ENCODE peak calls at places on chromosomes 16 and 17, in four cellular contexts. Q, C, V and Z are unnamed samples.

GRCh38 chr17:80779961-80780380 is 211.7 kb upstream of the CHMP6 start:
- DNase-seq in V (peak), Q (peak), C (no peak), Z (no peak)

GRCh38 chr16:4401510-4401909 is 14.9 kb downstream of the CORO7 start:
- DNase-seq in C (no peak), Q (no peak), V (no peak), Z (no peak)

GRCh38 chr17:33459078-33459940 is 166.2 kb upstream of the ASIC2 start:
- DNase-seq in Q (no peak), V (no peak), C (no peak), Z (no peak)

GRCh38 chr17:8994319-8994718 is 27.0 kb upstream of the NTN1 start:
- DNase-seq in V (peak), Q (peak), C (peak), Z (no peak)

GRCh38 chr16:28162326-28162877 is 49.4 kb downstream of the XPO6 start:
- DNase-seq in C (no peak), V (no peak), Q (no peak), Z (no peak)

GRCh38 chr16:1338119-1338730 is 4.8 kb downstream of the BAIAP3 start:
- DNase-seq in Q (no peak), C (peak), V (no peak), Z (no peak)

GRCh38 chr17:7060165-7060890 is 16.4 kb upstream of the SLC16A11 start:
- DNase-seq in C (peak), Q (no peak), V (peak), Z (no peak)

GRCh38 chr17:78279360-78279990 is 48.0 kb downstream of the TMEM235 start:
- DNase-seq in V (no peak), Q (no peak), C (no peak), Z (no peak)

GRCh38 chr17:5097101-5097834 is 14.4 kb downstream of the ZNF232 start:
- DNase-seq in V (no peak), Q (peak), C (no peak), Z (no peak)

GRCh38 chr16:3015865-3016521 is 2.0 kb downstream of the CLDN6 start:
- DNase-seq in Q (no peak), C (no peak), V (no peak), Z (no peak)

GRCh38 chr17:28511858-28512461 is 5.8 kb downstream of the FOXN1 start:
- DNase-seq in Q (no peak), C (no peak), V (no peak), Z (no peak)

GRCh38 chr16:89093602-89094251 is at the start of gene ACSF3:
- DNase-seq in Q (peak), C (peak), V (peak), Z (no peak)
- H3K27ac ChIP-seq in Q (peak), C (peak), V (no peak), Z (peak)

GRCh38 chr17:49879505-49879904 is 31.6 kb upstream of the TAC4 start:
- DNase-seq in C (no peak), Q (no peak), V (no peak), Z (no peak)
- H3K4me3 ChIP-seq in C (no peak), Q (no peak), V (no peak), Z (no peak)

DNA sequence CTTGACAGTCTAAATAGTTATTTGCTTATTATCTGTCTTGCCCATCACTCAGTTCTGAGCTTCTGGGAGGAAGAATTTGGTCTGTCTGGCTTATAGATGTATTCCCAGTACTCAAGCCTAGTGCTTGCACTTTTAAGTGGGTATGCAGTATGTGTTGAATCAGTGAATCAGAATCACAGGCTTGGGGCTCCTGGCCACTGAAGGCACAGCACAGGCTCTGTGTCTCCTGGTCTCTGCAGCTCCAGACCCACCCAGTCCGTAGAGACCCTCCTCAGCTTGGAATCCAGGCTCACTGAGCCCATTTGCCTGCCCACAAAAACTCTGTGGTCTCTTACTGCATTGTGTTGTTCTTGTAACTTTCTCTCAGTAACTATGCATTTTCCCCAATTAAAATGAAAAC is 19.3 kb upstream of the CFAP20 start:
- DNase-seq in Q (no peak), C (no peak), V (no peak), Z (no peak)
- H3K27ac ChIP-seq in Q (no peak), C (no peak), V (no peak), Z (no peak)

GRCh38 chr16:54123766-54124165 is 162.8 kb downstream of the IRX3 start:
- DNase-seq in V (no peak), C (no peak), Q (no peak), Z (no peak)
- H3K4me3 ChIP-seq in V (no peak), C (no peak), Q (no peak), Z (no peak)

GRCh38 chr16:89431616-89432015 is 58.7 kb downstream of the ANKRD11 start:
- DNase-seq in Q (no peak), C (no peak), V (no peak), Z (no peak)
- H3K27ac ChIP-seq in Q (peak), C (no peak), V (peak), Z (no peak)

GRCh38 chr16:56916571-56917403 is 15.2 kb upstream of the HERPUD1 start:
- DNase-seq in V (no peak), Q (peak), C (no peak), Z (no peak)
- H3K4me3 ChIP-seq in V (no peak), Q (no peak), C (no peak), Z (no peak)

DNA sequence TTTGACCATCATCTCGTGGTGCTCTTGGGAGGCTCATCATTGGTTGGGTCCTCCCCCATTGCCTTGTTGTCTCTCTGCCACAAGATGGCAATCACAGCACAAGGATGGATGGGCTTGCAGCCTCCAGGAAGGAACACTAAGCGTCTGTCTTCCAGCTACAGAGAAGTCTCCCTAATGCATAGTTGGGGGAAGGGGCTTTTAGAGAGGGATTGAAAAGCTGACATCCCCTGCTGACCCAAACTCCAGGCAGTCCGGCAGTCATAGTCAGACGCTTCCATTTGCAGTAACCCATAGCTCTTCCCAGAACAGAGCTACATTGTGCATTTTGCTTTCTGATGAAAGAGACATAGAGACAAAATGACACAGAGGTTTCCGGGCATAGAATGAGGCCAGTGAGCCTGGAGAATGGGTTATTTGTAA is 111.4 kb downstream of the UTP18 start:
- DNase-seq in Q (no peak), C (peak), V (peak), Z (no peak)
- H3K27ac ChIP-seq in Q (no peak), C (peak), V (no peak), Z (no peak)

DNA sequence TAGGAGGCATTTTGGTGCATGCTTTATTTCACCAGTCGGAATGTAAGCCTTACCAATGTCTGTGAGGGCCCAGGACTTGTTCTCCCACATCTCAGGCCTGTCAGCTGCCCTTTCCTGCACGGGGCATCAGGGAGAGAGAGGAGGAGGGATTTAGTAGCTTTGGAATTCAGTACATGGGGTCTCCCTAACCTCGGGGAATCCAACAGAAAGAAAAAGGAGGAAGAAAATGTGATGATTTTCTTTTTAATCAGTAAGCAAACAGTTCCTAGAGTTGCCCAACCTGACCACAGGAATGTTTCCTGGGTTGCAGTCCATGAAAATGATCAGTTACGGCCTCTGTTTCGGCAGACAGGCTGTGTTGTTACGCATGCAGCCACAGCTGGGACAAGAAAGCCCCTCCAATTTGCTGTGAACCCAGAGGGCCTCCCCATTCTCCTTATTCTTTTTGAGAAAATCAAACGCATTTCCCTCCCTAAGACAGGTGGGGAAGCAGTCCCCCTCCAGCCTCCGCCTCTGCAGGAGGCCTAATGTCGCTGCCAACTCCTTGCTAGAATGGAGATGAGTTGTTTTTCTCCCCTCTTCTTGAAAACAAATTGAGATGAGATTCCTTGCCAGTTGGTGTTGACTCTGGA is 53.1 kb upstream of the TANGO6 start:
- DNase-seq in C (peak), Q (peak), V (peak), Z (no peak)
- H3K4me3 ChIP-seq in C (no peak), Q (no peak), V (peak), Z (no peak)

DNA sequence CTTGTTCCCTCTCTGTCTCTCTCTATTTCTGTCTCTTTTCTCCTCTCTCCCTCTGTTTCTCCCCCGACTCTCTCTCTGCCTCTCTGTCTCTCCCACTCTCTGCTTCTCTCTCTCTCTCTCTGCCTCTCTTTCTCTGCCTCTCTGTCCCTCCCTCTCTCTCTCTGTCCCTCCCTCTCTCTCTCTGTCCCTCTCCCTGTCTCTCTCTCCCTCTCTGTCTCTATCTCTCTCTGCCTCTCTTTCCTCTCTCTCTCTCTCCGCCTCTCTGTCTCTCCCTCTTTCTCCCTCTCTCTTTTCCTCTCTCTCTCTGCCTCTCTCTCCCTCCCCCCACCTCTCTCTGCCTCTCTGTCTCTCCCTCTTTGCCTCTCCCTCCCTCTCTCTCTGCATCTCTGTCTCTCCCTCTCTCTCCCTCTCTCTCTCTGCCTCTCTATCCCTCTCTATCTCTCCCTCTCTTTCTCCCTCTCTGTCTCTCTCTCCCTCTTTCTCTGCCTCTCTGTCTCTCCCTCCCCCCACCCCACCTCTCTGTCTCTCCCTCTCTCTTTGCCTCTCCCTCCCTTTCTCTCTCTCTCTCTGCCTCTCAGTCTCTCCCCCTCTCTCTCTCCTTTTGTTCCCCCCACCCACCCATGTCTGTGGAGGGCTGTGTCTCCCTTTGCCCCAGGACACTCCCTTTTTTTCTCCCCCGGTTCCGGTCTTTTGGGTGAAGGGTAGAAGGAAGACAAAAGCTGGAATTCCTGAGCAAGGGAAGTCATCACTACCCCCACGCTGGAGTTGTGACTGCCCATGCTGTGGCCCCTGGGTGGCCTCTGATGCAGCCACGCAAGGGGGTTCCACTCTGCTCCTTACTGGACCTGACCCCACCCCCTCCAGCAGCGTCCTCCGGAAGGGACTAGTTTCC is 27.1 kb upstream of the MGAT5B start:
- DNase-seq in Q (no peak), C (no peak), V (no peak), Z (no peak)
- H3K27ac ChIP-seq in Q (no peak), C (peak), V (no peak), Z (no peak)